ENCODE peak calls at places on chromosomes 5 and 9, in seven cellular contexts. One of them, this sample, is unnamed.

GRCh38 chr5:83082750-83083149 is 5.4 kb downstream of the XRCC4 start:
- DNase-seq in psoas muscle: no peak
- DNase-seq in C1 segment of cervical spinal cord: no peak
- DNase-seq in stimulated activated CD8-positive, alpha-beta memory T cell treated with anti-CD3 and anti-CD28 coated beads, Interleukin-12 subunit alpha, Interleukin-12 subunit beta, amount 100 ng/mL, for 1 hour: no peak
- DNase-seq in GM04504: no peak
- DNase-seq in AML-193: no peak
- DNase-seq in stimulated activated naive CD8-positive, alpha-beta T cell treated with anti-CD3 and anti-CD28 coated beads, Interleukin-15, Interleukin-2, amounts not matched to agents 100 U/mL and 50 U/mL, for 24 hours: no peak
- DNase-seq in this sample: no peak

GRCh38 chr5:173884402-173885053 is 3.6 kb upstream of the CPEB4 start:
- DNase-seq in psoas muscle: no peak
- DNase-seq in stimulated activated naive CD8-positive, alpha-beta T cell treated with anti-CD3 and anti-CD28 coated beads, Interleukin-15, Interleukin-2, amounts not matched to agents 100 U/mL and 50 U/mL, for 24 hours: peak
- DNase-seq in GM04504: no peak
- DNase-seq in C1 segment of cervical spinal cord: no peak
- DNase-seq in stimulated activated CD8-positive, alpha-beta memory T cell treated with anti-CD3 and anti-CD28 coated beads, Interleukin-12 subunit alpha, Interleukin-12 subunit beta, amount 100 ng/mL, for 1 hour: no peak
- DNase-seq in AML-193: no peak
- DNase-seq in this sample: no peak

GRCh38 chr5:157387164-157387563 is 72.8 kb upstream of the NIPAL4 start:
- DNase-seq in stimulated activated CD8-positive, alpha-beta memory T cell treated with anti-CD3 and anti-CD28 coated beads, Interleukin-12 subunit alpha, Interleukin-12 subunit beta, amount 100 ng/mL, for 1 hour: no peak
- DNase-seq in GM04504: no peak
- DNase-seq in stimulated activated naive CD8-positive, alpha-beta T cell treated with anti-CD3 and anti-CD28 coated beads, Interleukin-15, Interleukin-2, amounts not matched to agents 100 U/mL and 50 U/mL, for 24 hours: no peak
- DNase-seq in C1 segment of cervical spinal cord: no peak
- DNase-seq in psoas muscle: no peak
- DNase-seq in AML-193: no peak
- DNase-seq in this sample: no peak

GRCh38 chr5:181204561-181205401 is at the start of gene TRIM7:
- DNase-seq in AML-193: no peak
- DNase-seq in stimulated activated CD8-positive, alpha-beta memory T cell treated with anti-CD3 and anti-CD28 coated beads, Interleukin-12 subunit alpha, Interleukin-12 subunit beta, amount 100 ng/mL, for 1 hour: no peak
- DNase-seq in GM04504: no peak
- DNase-seq in psoas muscle: peak
- DNase-seq in C1 segment of cervical spinal cord: no peak
- DNase-seq in stimulated activated naive CD8-positive, alpha-beta T cell treated with anti-CD3 and anti-CD28 coated beads, Interleukin-15, Interleukin-2, amounts not matched to agents 100 U/mL and 50 U/mL, for 24 hours: peak
- DNase-seq in this sample: no peak

GRCh38 chr5:15798006-15798405 is 298.0 kb downstream of the FBXL7 start:
- DNase-seq in psoas muscle: no peak
- DNase-seq in stimulated activated naive CD8-positive, alpha-beta T cell treated with anti-CD3 and anti-CD28 coated beads, Interleukin-15, Interleukin-2, amounts not matched to agents 100 U/mL and 50 U/mL, for 24 hours: no peak
- DNase-seq in stimulated activated CD8-positive, alpha-beta memory T cell treated with anti-CD3 and anti-CD28 coated beads, Interleukin-12 subunit alpha, Interleukin-12 subunit beta, amount 100 ng/mL, for 1 hour: no peak
- DNase-seq in GM04504: no peak
- DNase-seq in AML-193: no peak
- DNase-seq in C1 segment of cervical spinal cord: no peak
- DNase-seq in this sample: no peak

GRCh38 chr5:96896806-96897205 is 20.5 kb downstream of the ERAP2 start:
- DNase-seq in C1 segment of cervical spinal cord: no peak
- DNase-seq in stimulated activated CD8-positive, alpha-beta memory T cell treated with anti-CD3 and anti-CD28 coated beads, Interleukin-12 subunit alpha, Interleukin-12 subunit beta, amount 100 ng/mL, for 1 hour: no peak
- DNase-seq in GM04504: no peak
- DNase-seq in stimulated activated naive CD8-positive, alpha-beta T cell treated with anti-CD3 and anti-CD28 coated beads, Interleukin-15, Interleukin-2, amounts not matched to agents 100 U/mL and 50 U/mL, for 24 hours: no peak
- DNase-seq in psoas muscle: no peak
- DNase-seq in AML-193: peak
- DNase-seq in this sample: no peak

GRCh38 chr5:172437445-172438303 is 16.7 kb downstream of the SH3PXD2B start:
- DNase-seq in psoas muscle: peak
- DNase-seq in stimulated activated CD8-positive, alpha-beta memory T cell treated with anti-CD3 and anti-CD28 coated beads, Interleukin-12 subunit alpha, Interleukin-12 subunit beta, amount 100 ng/mL, for 1 hour: no peak
- DNase-seq in AML-193: peak
- DNase-seq in C1 segment of cervical spinal cord: peak
- DNase-seq in stimulated activated naive CD8-positive, alpha-beta T cell treated with anti-CD3 and anti-CD28 coated beads, Interleukin-15, Interleukin-2, amounts not matched to agents 100 U/mL and 50 U/mL, for 24 hours: no peak
- DNase-seq in GM04504: no peak
- DNase-seq in this sample: peak

GRCh38 chr9:123687246-123687721 is 242.6 kb downstream of the DENND1A start:
- DNase-seq in AML-193: no peak
- DNase-seq in psoas muscle: no peak
- DNase-seq in stimulated activated CD8-positive, alpha-beta memory T cell treated with anti-CD3 and anti-CD28 coated beads, Interleukin-12 subunit alpha, Interleukin-12 subunit beta, amount 100 ng/mL, for 1 hour: no peak
- DNase-seq in stimulated activated naive CD8-positive, alpha-beta T cell treated with anti-CD3 and anti-CD28 coated beads, Interleukin-15, Interleukin-2, amounts not matched to agents 100 U/mL and 50 U/mL, for 24 hours: no peak
- DNase-seq in GM04504: no peak
- DNase-seq in C1 segment of cervical spinal cord: no peak
- DNase-seq in this sample: no peak

GRCh38 chr9:122912964-122913673 is at the start of gene ZBTB6:
- DNase-seq in AML-193: peak
- DNase-seq in C1 segment of cervical spinal cord: peak
- DNase-seq in stimulated activated naive CD8-positive, alpha-beta T cell treated with anti-CD3 and anti-CD28 coated beads, Interleukin-15, Interleukin-2, amounts not matched to agents 100 U/mL and 50 U/mL, for 24 hours: peak
- DNase-seq in stimulated activated CD8-positive, alpha-beta memory T cell treated with anti-CD3 and anti-CD28 coated beads, Interleukin-12 subunit alpha, Interleukin-12 subunit beta, amount 100 ng/mL, for 1 hour: peak
- DNase-seq in psoas muscle: peak
- DNase-seq in GM04504: peak
- DNase-seq in this sample: peak

GRCh38 chr5:36377192-36377591 is 75.5 kb upstream of the RANBP3L start:
- DNase-seq in psoas muscle: no peak
- DNase-seq in GM04504: no peak
- DNase-seq in C1 segment of cervical spinal cord: no peak
- DNase-seq in stimulated activated naive CD8-positive, alpha-beta T cell treated with anti-CD3 and anti-CD28 coated beads, Interleukin-15, Interleukin-2, amounts not matched to agents 100 U/mL and 50 U/mL, for 24 hours: no peak
- DNase-seq in stimulated activated CD8-positive, alpha-beta memory T cell treated with anti-CD3 and anti-CD28 coated beads, Interleukin-12 subunit alpha, Interleukin-12 subunit beta, amount 100 ng/mL, for 1 hour: no peak
- DNase-seq in AML-193: no peak
- DNase-seq in this sample: no peak

GRCh38 chr5:15290953-15291352 is 209.0 kb upstream of the FBXL7 start:
- DNase-seq in GM04504: no peak
- DNase-seq in AML-193: no peak
- DNase-seq in stimulated activated naive CD8-positive, alpha-beta T cell treated with anti-CD3 and anti-CD28 coated beads, Interleukin-15, Interleukin-2, amounts not matched to agents 100 U/mL and 50 U/mL, for 24 hours: no peak
- DNase-seq in stimulated activated CD8-positive, alpha-beta memory T cell treated with anti-CD3 and anti-CD28 coated beads, Interleukin-12 subunit alpha, Interleukin-12 subunit beta, amount 100 ng/mL, for 1 hour: no peak
- DNase-seq in C1 segment of cervical spinal cord: no peak
- DNase-seq in psoas muscle: no peak
- DNase-seq in this sample: no peak